ENCODE peak calls at places on chromosomes 12 and 14, in five cellular contexts. C is fibroblast of lung, Y is NCI-H1436, F is B cell, I is T-cell. L is an unnamed sample.

GRCh38 chr14:95388699-95389098 is 69.0 kb upstream of the CLMN start:
- DNase-seq in C (no peak), Y (no peak), F (no peak), I (no peak), L (no peak)

GRCh38 chr14:60323199-60323891 is 74.3 kb downstream of the PPM1A start:
- DNase-seq in C (no peak), Y (no peak), F (no peak), I (no peak), L (no peak)

GRCh38 chr12:77013091-77013490 is 52.3 kb downstream of the E2F7 start:
- DNase-seq in C (peak), Y (no peak), F (no peak), I (no peak), L (no peak)

GRCh38 chr14:91119556-91120311 is 5.9 kb downstream of the DGLUCY start:
- DNase-seq in C (peak), Y (no peak), F (no peak), I (no peak), L (no peak)

GRCh38 chr12:79689041-79689476 is 1.7 kb downstream of the PAWR start:
- DNase-seq in C (no peak), Y (no peak), F (no peak), I (no peak), L (no peak)

GRCh38 chr12:129994634-129995033 is 90.8 kb upstream of the TMEM132D start:
- DNase-seq in C (no peak), Y (no peak), F (no peak), I (no peak), L (no peak)

GRCh38 chr14:50736932-50737419 is 68.9 kb upstream of the SAV1 start:
- DNase-seq in C (no peak), Y (no peak), F (no peak), I (no peak), L (no peak)

GRCh38 chr14:41362134-41362533 is 244.5 kb upstream of the LRFN5 start:
- DNase-seq in C (no peak), Y (no peak), F (no peak), I (no peak), L (no peak)

GRCh38 chr14:81062380-81062779 is 107.0 kb downstream of the TSHR start:
- DNase-seq in C (no peak), Y (no peak), F (no peak), I (no peak), L (no peak)

GRCh38 chr14:93029911-93030555 is 85.7 kb downstream of the ITPK1 start:
- DNase-seq in C (no peak), Y (no peak), F (no peak), I (no peak), L (no peak)

GRCh38 chr12:22856120-22856699 is 231.2 kb downstream of the ETNK1 start:
- DNase-seq in C (peak), Y (peak), F (peak), I (no peak), L (peak)

GRCh38 chr12:124884587-124885438 is 21.1 kb upstream of the SCARB1 start:
- DNase-seq in C (no peak), Y (peak), F (peak), I (no peak), L (no peak)

GRCh38 chr12:99390707-99391106 is 256.8 kb upstream of the GARIN6 start:
- DNase-seq in C (no peak), Y (no peak), F (no peak), I (no peak), L (no peak)

GRCh38 chr12:108837239-108837638 is 20.1 kb downstream of the SSH1 start:
- DNase-seq in C (no peak), Y (no peak), F (no peak), I (no peak), L (no peak)

GRCh38 chr12:122004633-122005071 is 17.0 kb upstream of the BCL7A start:
- DNase-seq in C (no peak), Y (no peak), F (no peak), I (no peak), L (no peak)

GRCh38 chr12:42660968-42661937 is 71.7 kb upstream of the PRICKLE1 start:
- DNase-seq in C (no peak), Y (no peak), F (no peak), I (no peak), L (no peak)

GRCh38 chr12:93723568-93723930 is 46.4 kb downstream of the CRADD start:
- DNase-seq in C (no peak), Y (no peak), F (no peak), I (no peak), L (no peak)

GRCh38 chr12:110270125-110270962 is 10.7 kb upstream of the ATP2A2 start:
- DNase-seq in C (peak), Y (peak), F (no peak), I (no peak), L (no peak)

GRCh38 chr12:75183967-75184366 is 25.7 kb downstream of the KCNC2 start:
- DNase-seq in C (no peak), Y (no peak), F (no peak), I (no peak), L (no peak)

GRCh38 chr14:99774204-99774497 is 19.1 kb upstream of the EML1 start:
- DNase-seq in C (no peak), Y (no peak), F (no peak), I (no peak), L (no peak)

GRCh38 chr14:55707365-55707804 is 127.4 kb downstream of the KTN1 start:
- DNase-seq in C (peak), Y (peak), F (peak), I (no peak), L (peak)

GRCh38 chr12:13182881-13183280 is 13.6 kb upstream of the EMP1 start:
- DNase-seq in C (no peak), Y (no peak), F (no peak), I (no peak), L (no peak)

GRCh38 chr12:63766498-63766897 is 13.2 kb upstream of the RXYLT1 start:
- DNase-seq in C (peak), Y (no peak), F (no peak), I (no peak), L (no peak)

GRCh38 chr12:16458521-16459078 is 111.2 kb downstream of the MGST1 start:
- DNase-seq in C (peak), Y (no peak), F (no peak), I (no peak), L (no peak)

GRCh38 chr14:103033744-103034143 is 23.6 kb downstream of the CDC42BPB start:
- DNase-seq in C (no peak), Y (no peak), F (no peak), I (no peak), L (no peak)

GRCh38 chr12:5808956-5809355 is 136.1 kb downstream of the ANO2 start:
- DNase-seq in C (peak), Y (no peak), F (no peak), I (no peak), L (peak)

GRCh38 chr12:124898200-124898950 is 16.1 kb downstream of the UBC start:
- DNase-seq in C (peak), Y (peak), F (peak), I (peak), L (no peak)

GRCh38 chr12:55974308-55974724 is 438 bp downstream of the RAB5B start:
- DNase-seq in C (peak), Y (no peak), F (no peak), I (no peak), L (no peak)

GRCh38 chr14:98809792-98810191 is 462.2 kb downstream of the BCL11B start:
- DNase-seq in C (no peak), Y (no peak), F (no peak), I (no peak), L (no peak)

GRCh38 chr12:100672075-100672592 is 98.7 kb downstream of the GAS2L3 start:
- DNase-seq in C (no peak), Y (peak), F (peak), I (no peak), L (no peak)

GRCh38 chr14:93967637-93968250 is 8.6 kb downstream of the ASB2 start:
- DNase-seq in C (no peak), Y (no peak), F (peak), I (no peak), L (no peak)

GRCh38 chr12:16955083-16955657 is 349.2 kb upstream of the LMO3 start:
- DNase-seq in C (no peak), Y (no peak), F (no peak), I (no peak), L (no peak)